ENCODE peak calls at places on chromosomes 5 and 9, in four cellular contexts. H is AG04450, Z is uterus, W is epithelial cell of esophagus. X is an unnamed sample.

GRCh38 chr5:74104469-74104868 is 478.5 kb downstream of the ARHGEF28 start:
- DNase-seq in H (no peak), Z (no peak), W (peak), X (no peak)

GRCh38 chr9:129509508-129509907 is 111.4 kb downstream of the C9orf50 start:
- DNase-seq in H (peak), Z (no peak), W (peak), X (no peak)

GRCh38 chr5:33330992-33331391 is 109.8 kb upstream of the TARS1 start:
- DNase-seq in H (no peak), Z (no peak), W (no peak), X (no peak)

GRCh38 chr9:96460877-96461276 is 10.9 kb downstream of the HABP4 start:
- DNase-seq in H (no peak), Z (no peak), W (no peak), X (no peak)

GRCh38 chr9:94801685-94802084 is 75.2 kb downstream of the AOPEP start:
- DNase-seq in H (no peak), Z (no peak), W (peak), X (no peak)

GRCh38 chr9:4769321-4770080 is 23.2 kb upstream of the RCL1 start:
- DNase-seq in H (no peak), Z (no peak), W (peak), X (no peak)

GRCh38 chr9:124033967-124034366 is 22.4 kb downstream of the LHX2 start:
- DNase-seq in H (no peak), Z (no peak), W (no peak), X (no peak)

GRCh38 chr9:136847065-136847826 is 2.0 kb upstream of the PHPT1 start:
- DNase-seq in H (no peak), Z (no peak), W (peak), X (no peak)

GRCh38 chr9:112846528-112847488 is 43.9 kb downstream of the SLC46A2 start:
- DNase-seq in H (no peak), Z (no peak), W (no peak), X (no peak)

GRCh38 chr9:18683312-18683711 is 209.4 kb downstream of the ADAMTSL1 start:
- DNase-seq in H (no peak), Z (no peak), W (no peak), X (no peak)

GRCh38 chr5:103347729-103348128 is 89.2 kb downstream of the MACIR start:
- DNase-seq in H (no peak), Z (no peak), W (no peak), X (no peak)

GRCh38 chr9:87909310-87910041 is 8.3 kb upstream of the SPATA31C1 start:
- DNase-seq in H (no peak), Z (no peak), W (no peak), X (no peak)

GRCh38 chr9:23582836-23583235 is 243.2 kb downstream of the ELAVL2 start:
- DNase-seq in H (no peak), Z (no peak), W (peak), X (no peak)

GRCh38 chr5:153752890-153753289 is 262.4 kb downstream of the GRIA1 start:
- DNase-seq in H (no peak), Z (no peak), W (no peak), X (no peak)

GRCh38 chr5:173144200-173145176 is at the start of gene BNIP1:
- DNase-seq in H (peak), Z (peak), W (peak), X (peak)

GRCh38 chr9:6907772-6908381 is 150.1 kb downstream of the KDM4C start:
- DNase-seq in H (peak), Z (no peak), W (peak), X (peak)

GRCh38 chr9:74663456-74663855 is 166.3 kb downstream of the RORB start:
- DNase-seq in H (no peak), Z (no peak), W (no peak), X (no peak)

DNA sequence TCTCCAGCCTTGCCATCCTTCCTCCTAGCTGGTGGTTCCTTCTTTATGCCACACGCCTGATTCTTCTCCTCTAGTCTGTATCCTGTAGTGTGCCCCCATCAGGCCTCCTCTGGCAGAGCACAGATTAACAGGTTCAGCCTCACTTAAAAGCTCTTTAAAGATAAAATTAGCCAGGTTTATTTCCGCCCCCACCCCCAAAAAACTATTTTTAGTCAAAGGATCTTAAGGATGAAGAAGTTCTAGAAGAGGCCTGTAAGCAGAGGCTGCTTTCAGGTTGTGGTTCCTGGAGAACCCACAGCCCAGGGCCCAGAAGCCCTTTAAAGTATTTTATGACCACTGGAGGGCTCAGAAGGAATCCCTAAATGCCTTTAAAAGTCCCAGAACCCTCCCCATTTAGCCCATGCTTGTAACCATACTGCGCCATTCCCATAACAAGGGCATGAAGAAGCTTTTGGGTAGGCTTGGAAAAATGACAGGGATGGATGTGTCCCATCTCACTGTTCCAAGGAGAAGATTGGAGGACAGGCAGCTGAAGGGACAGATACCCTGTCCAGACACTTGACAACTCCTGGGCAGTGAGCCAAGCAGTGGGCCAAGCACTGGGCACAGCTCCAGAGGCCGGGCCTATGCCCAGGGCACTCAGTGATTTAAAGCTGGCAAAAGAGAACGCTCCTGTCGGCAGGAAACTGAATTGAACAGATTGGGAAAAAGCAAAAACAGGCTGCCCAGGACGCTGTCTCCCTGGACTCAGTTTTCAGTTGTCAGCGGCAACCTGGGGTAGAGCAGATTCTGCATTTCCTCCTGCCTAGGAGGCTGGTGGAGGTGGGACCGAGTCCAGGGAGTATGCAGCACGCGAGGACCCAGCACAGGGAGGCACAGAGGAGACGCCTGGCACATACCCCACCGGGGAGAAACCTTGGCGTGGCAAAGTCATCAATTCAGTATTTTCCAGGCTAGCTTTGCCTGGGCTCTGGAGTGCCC is 106.3 kb upstream of the SSBP2 start:
- DNase-seq in H (no peak), Z (peak), W (peak), X (no peak)
- TF ChIP-seq CTCF in H (peak), Z (peak), W (peak), X (peak)

DNA sequence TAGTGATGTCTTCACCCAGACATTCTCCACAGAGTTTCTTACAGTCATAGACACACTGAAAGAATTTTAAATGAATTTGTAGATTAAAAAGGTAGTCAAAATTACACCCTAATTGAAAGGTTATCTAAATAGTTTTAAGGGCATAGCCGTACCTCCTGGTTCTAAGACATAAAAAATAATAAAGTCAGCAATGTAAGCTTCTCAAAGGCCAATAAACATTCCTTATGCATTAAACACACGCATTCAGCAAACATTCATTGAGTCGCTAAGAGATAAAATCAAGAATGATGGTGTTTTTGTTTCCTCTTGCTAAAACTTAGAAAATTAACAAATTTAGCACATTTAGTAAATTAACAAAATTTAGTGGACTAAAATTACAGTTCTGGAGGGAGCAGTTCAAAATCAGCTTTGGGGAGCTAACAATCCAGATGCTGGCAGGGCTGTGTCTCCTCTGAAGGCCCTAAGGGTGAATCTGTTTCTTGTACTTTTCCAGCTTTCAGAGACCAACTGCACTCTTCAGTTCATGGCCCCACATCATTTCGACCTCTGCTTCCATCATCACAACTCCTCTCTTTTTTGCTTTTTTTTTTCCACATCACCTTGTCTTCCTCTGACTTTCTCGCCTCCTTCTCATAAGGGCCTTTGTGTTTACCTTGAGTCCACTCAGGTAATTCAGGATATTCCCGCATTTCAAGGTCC is 516.5 kb downstream of the DNAH5 start:
- DNase-seq in H (no peak), Z (no peak), W (no peak), X (no peak)
- TF ChIP-seq CTCF in H (no peak), Z (no peak), W (no peak), X (no peak)

GRCh38 chr9:72592501-72593403 is 71.3 kb downstream of the TMC1 start:
- DNase-seq in H (peak), Z (peak), W (peak), X (peak)
- TF ChIP-seq CTCF in H (peak), Z (peak), W (peak), X (peak)

GRCh38 chr5:150513375-150514309 is 5.7 kb downstream of the NDST1 start:
- DNase-seq in H (no peak), Z (no peak), W (no peak), X (peak)
- TF ChIP-seq CTCF in H (peak), Z (no peak), W (peak), X (peak)

GRCh38 chr5:127442085-127442484 is 75.4 kb upstream of the PRRC1 start:
- DNase-seq in H (no peak), Z (no peak), W (peak), X (no peak)
- TF ChIP-seq CTCF in H (peak), Z (no peak), W (no peak), X (peak)

GRCh38 chr9:91004484-91004883 is 202.9 kb downstream of the SYK start:
- DNase-seq in H (no peak), Z (no peak), W (no peak), X (no peak)
- TF ChIP-seq CTCF in H (peak), Z (no peak), W (no peak), X (no peak)

DNA sequence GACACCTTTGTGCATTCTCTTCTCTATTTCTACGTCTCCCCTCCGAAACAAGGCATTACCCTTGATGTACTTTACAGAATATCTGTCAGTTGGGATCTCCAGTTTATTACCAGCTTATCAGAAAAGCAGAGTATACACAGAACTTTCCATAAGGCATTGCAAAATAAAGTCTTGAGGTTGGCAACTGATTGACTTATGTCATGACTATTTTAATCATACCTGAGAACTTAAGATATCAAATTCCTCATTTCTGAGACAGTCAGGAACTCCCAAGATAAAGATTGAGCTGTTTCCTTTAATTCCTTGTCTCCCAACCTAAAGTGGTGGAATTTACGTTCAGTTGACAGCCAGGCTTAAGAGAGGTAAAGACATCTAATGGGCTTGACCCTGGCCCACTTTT is 110.9 kb downstream of the MEF2C start:
- DNase-seq in H (no peak), Z (no peak), W (no peak), X (no peak)
- TF ChIP-seq CTCF in H (no peak), Z (no peak), W (no peak), X (no peak)